ENCODE peak calls at places on chromosomes 12 and 14, in six cellular contexts. U is fibroblast of pulmonary artery, W is body of pancreas, H is kidney epithelial cell, T is uterus, C is mucosa of descending colon. P is an unnamed sample.
A peak's percentile ranks its signal among the peaks of the same experiment; 100 is the strongest.

GRCh38 chr14:71799831-71800230 is 132.4 kb upstream of the RGS6 start:
- DNase-seq in C (no peak), T (no peak), W (no peak), U (no peak), H (no peak), P (no peak)

GRCh38 chr12:129080821-129081220 is 227.5 kb downstream of the GLT1D1 start:
- DNase-seq in H (no peak), W (no peak), T (no peak), C (no peak), U (no peak), P (no peak)

GRCh38 chr12:53004582-53004981 is 1.7 kb upstream of the EIF4B start:
- DNase-seq in C (no peak), U (peak; percentile 53), T (no peak), W (no peak), H (no peak), P (no peak)

GRCh38 chr12:114038962-114039361 is 72.8 kb upstream of the RBM19 start:
- DNase-seq in T (no peak), W (no peak), U (no peak), H (no peak), C (no peak), P (no peak)

GRCh38 chr14:71472961-71473340 is 459.3 kb upstream of the RGS6 start:
- DNase-seq in C (no peak), U (no peak), H (no peak), T (no peak), W (no peak), P (no peak)

GRCh38 chr12:31590730-31591307 is at the start of gene DENND5B:
- DNase-seq in C (peak; percentile 74), T (peak; percentile 81), W (peak; percentile 80), H (no peak), U (peak; percentile 76), P (no peak)

GRCh38 chr14:22147716-22148115 is 441.3 kb downstream of the DAD1 start:
- DNase-seq in C (no peak), T (no peak), H (no peak), U (no peak), W (no peak), P (no peak)

GRCh38 chr14:69842671-69843407 is 36.4 kb upstream of the SMOC1 start:
- DNase-seq in C (no peak), T (no peak), U (no peak), W (peak; percentile 5), H (no peak), P (no peak)

GRCh38 chr12:96371787-96372699 is 28.2 kb downstream of the CDK17 start:
- DNase-seq in H (no peak), U (no peak), W (no peak), T (no peak), C (no peak), P (no peak)

GRCh38 chr14:103348154-103348553 is 14.1 kb downstream of the EIF5 start:
- DNase-seq in T (no peak), W (no peak), H (no peak), C (no peak), U (no peak), P (no peak)

GRCh38 chr14:24366664-24367505 is 1.1 kb upstream of the NFATC4 start:
- DNase-seq in U (peak; percentile 96), T (peak; percentile 96), C (peak; percentile 95), W (peak; percentile 95), H (peak; percentile 76), P (no peak)

GRCh38 chr12:96167492-96167891 is 26.7 kb upstream of the ELK3 start:
- DNase-seq in U (no peak), T (no peak), W (no peak), C (no peak), H (no peak), P (no peak)

GRCh38 chr12:109764123-109764522 is 50.5 kb downstream of the FAM222A start:
- DNase-seq in U (no peak), W (peak; percentile 1), T (no peak), H (no peak), C (no peak), P (no peak)

GRCh38 chr14:85444685-85445084 is 85.3 kb upstream of the FLRT2 start:
- DNase-seq in W (peak; percentile 25), T (no peak), U (peak; percentile 63), C (no peak), H (peak; percentile 74), P (peak; percentile 47)

GRCh38 chr14:61646366-61647101 is 48.8 kb upstream of the HIF1A start:
- DNase-seq in T (no peak), W (no peak), H (no peak), U (peak; percentile 42), C (no peak), P (no peak)

GRCh38 chr12:114976959-114977358 is 293.0 kb upstream of the TBX3 start:
- DNase-seq in U (peak; percentile 17), C (no peak), W (no peak), H (no peak), T (no peak), P (no peak)

GRCh38 chr12:3097186-3097804 is 20.1 kb downstream of the TSPAN9 start:
- DNase-seq in W (peak; percentile 85), C (peak; percentile 73), H (no peak), T (peak; percentile 86), U (peak; percentile 92), P (no peak)

GRCh38 chr14:23559010-23559920 is 3.2 kb downstream of the THTPA start:
- DNase-seq in C (peak; percentile 56), T (no peak), U (peak; percentile 67), H (no peak), W (no peak), P (no peak)

DNA sequence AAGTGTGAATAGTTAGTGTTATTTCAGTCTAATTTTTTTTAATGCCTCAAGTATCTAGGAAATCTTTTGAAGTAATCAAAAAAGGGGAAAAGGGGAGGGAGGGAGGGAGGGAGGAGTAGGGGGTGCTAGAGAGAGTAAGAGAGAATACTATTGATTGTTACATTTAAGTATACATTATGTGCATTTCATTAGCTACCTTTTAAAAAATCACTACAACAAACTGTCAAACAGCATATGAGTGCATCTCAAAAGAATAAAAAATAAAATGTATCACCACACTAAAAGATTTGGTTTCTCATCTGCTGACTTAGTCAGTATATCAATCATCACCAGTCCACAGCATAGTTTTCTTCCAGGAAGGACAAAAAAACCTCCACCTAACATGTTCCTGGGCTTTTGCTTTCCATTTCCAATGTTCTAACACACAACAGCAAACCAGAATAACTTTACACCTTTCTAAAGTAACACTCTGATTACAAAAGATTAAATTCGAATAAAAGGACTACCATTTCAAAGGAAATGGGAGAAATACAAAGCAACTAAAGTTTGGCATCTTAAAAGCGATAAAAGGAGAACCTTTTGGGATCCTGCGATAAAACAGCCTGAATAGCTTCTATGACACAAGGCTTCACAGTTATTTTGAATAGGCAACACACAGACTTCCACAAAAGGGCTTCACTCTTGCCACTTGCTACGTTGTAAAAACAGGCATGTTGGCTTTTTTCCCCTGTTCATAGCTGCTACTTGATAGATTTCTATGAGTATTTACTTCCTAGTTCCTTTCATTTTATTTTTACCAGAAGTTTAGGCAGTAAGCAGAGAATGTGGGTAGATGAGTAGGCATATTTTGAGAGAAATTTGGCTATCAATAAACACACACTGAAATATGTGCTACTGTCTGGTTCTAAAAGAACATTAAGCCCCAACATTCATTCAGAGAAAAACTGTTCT is 160.9 kb downstream of the EPS8 start:
- DNase-seq in W (no peak), U (peak; percentile 66), T (no peak), H (no peak), C (no peak), P (no peak)
- H3K4me3 ChIP-seq in W (no peak overlapping the region), U (no peak overlapping the region), T (no peak overlapping the region), H (no peak overlapping the region), C (no peak overlapping the region), P (no peak overlapping the region)

GRCh38 chr12:107461222-107461980 is 224.2 kb upstream of the PWP1 start:
- DNase-seq in C (no peak), T (no peak), U (peak; percentile 57), W (peak; percentile 9), H (peak; percentile 19), P (peak; percentile 7)

GRCh38 chr12:107459649-107460048 is 225.9 kb upstream of the PWP1 start:
- DNase-seq in T (no peak), U (no peak), H (no peak), W (no peak), C (no peak), P (no peak)

GRCh38 chr12:107464644-107465043 is 221.0 kb upstream of the PWP1 start:
- DNase-seq in H (no peak), U (no peak), W (no peak), C (no peak), T (no peak), P (no peak)

GRCh38 chr12:107458990-107459389 is 226.6 kb upstream of the PWP1 start:
- DNase-seq in C (no peak), U (no peak), H (no peak), T (no peak), W (no peak), P (no peak)

GRCh38 chr12:107462428-107463332 is 222.9 kb upstream of the PWP1 start:
- DNase-seq in U (no peak), T (no peak), C (no peak), W (no peak), H (no peak), P (no peak)
- TF ChIP-seq CTCF in U (no peak), T (no peak), C (no peak), W (no peak), H (no peak), P (no peak)

DNA sequence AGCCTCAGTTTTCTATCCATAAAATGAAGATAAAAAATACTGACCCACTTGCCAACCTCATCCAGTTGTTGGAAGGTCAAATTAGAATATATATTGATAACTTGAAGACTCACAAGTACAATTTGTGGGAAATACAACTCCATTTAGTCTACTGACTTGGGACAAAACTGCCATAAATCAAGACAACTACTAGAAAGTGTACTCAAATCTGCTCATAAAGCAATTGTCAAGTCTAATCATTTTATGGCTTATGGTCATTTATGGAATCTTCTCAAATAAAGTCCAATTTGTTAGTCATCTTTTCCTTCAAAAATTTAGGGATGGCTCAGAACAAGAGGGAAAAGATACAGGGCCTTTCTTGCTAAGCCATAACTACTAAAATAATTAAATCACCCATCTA is 7.0 kb downstream of the BTG1 start:
- DNase-seq in C (no peak), H (no peak), U (no peak), W (no peak), T (no peak), P (no peak)
- H3K4me3 ChIP-seq in C (no peak overlapping the region), H (no peak overlapping the region), U (no peak overlapping the region), W (peak overlapping the region; percentile 70), T (peak overlapping the region; percentile 93), P (peak overlapping the region; percentile 4)

GRCh38 chr12:65324056-65324455 is 45.6 kb downstream of the MSRB3 start:
- DNase-seq in W (no peak), C (no peak), T (no peak), U (no peak), H (no peak), P (no peak)

GRCh38 chr12:65327207-65328076 is 49.0 kb downstream of the MSRB3 start:
- DNase-seq in T (peak; percentile 27), H (no peak), W (no peak), C (no peak), U (peak; percentile 51), P (no peak)

GRCh38 chr12:65323025-65323424 is 44.5 kb downstream of the MSRB3 start:
- DNase-seq in W (no peak), H (no peak), C (no peak), T (no peak), U (no peak), P (no peak)

GRCh38 chr12:65325183-65325582 is 46.7 kb downstream of the MSRB3 start:
- DNase-seq in H (no peak), U (no peak), W (no peak), T (no peak), C (no peak), P (no peak)

DNA sequence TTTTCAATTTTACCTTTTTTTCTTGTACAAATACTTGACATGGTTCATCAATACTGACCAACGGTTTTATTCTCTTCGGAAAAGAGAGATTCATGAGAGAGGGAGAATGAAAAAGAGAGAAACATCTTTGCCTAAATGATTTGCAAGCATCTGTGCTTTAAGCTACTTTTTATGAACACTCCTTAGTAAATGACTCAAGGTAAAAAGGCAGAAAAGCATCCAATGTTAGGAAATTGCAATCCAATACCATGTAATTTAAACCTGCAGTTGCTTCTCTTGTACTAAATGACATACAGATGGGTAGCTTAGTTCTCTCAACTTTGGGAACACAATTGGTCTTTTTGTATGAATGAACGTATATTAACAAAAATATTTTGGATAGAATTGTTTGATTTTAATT is 46.1 kb downstream of the MSRB3 start:
- DNase-seq in T (no peak), U (no peak), C (no peak), H (no peak), W (no peak), P (no peak)
- TF ChIP-seq CTCF in T (no peak), U (no peak), C (no peak), H (no peak), W (no peak), P (no peak)

P was measured in epithelial cell of proximal tubule.